ENCODE peak calls at places on chromosome 4, in four cellular contexts. K is K562, Y is HepG2, G is GM12878. Q is an unnamed sample.

GRCh38 chr4:74316397-74316796 is 8.1 kb downstream of the EPGN start:
- DNase-seq in K (no peak), G (no peak), Y (no peak), Q (no peak)

GRCh38 chr4:176034498-176034897 is 31.1 kb upstream of the WDR17 start:
- DNase-seq in Y (no peak), K (no peak), G (no peak), Q (peak; percentile 24)

GRCh38 chr4:164956766-164957643 is 20.5 kb downstream of the TRIM61 start:
- DNase-seq in Y (no peak), G (peak; percentile 39), K (peak; percentile 17), Q (peak; percentile 76)

GRCh38 chr4:73735231-73735630 is 5.1 kb upstream of the CXCL8 start:
- DNase-seq in Y (no peak), G (peak; percentile 79), K (no peak), Q (no peak)

GRCh38 chr4:113809313-113809712 is 47.8 kb upstream of the CAMK2D start:
- DNase-seq in Y (no peak), K (no peak), G (no peak), Q (no peak)

GRCh38 chr4:20624783-20625364 is 75.4 kb upstream of the PACRGL start:
- DNase-seq in G (no peak), K (no peak), Y (no peak), Q (no peak)

GRCh38 chr4:40221744-40222143 is 24.9 kb downstream of the RHOH start:
- DNase-seq in K (no peak), Y (no peak), G (no peak), Q (no peak)

GRCh38 chr4:66169341-66169740 is 499.1 kb upstream of the EPHA5 start:
- DNase-seq in Y (peak; percentile 11), K (no peak), G (no peak), Q (peak; percentile 1)

GRCh38 chr4:56655627-56656345 is 25.3 kb downstream of the HOPX start:
- DNase-seq in G (no peak), Y (no peak), K (no peak), Q (peak; percentile 84)

GRCh38 chr4:101345596-101346311 is 1.6 kb downstream of the PPP3CA start:
- DNase-seq in G (no peak), Y (peak; percentile 31), K (peak; percentile 51), Q (peak; percentile 83)

GRCh38 chr4:56253631-56254241 is 133.6 kb downstream of the AASDH start:
- DNase-seq in K (no peak), Y (no peak), G (no peak), Q (no peak)

GRCh38 chr4:150794706-150795105 is 212.8 kb downstream of the MAB21L2 start:
- DNase-seq in Y (no peak), G (no peak), K (no peak), Q (no peak)

GRCh38 chr4:183444953-183445543 is 612 bp downstream of the CDKN2AIP start:
- DNase-seq in Y (no peak), G (no peak), K (no peak), Q (peak; percentile 71)

GRCh38 chr4:87405421-87405820 is 14.4 kb upstream of the HSD17B11 start:
- DNase-seq in K (no peak), Y (no peak), G (no peak), Q (no peak)

GRCh38 chr4:109969087-109969486 is 56.4 kb downstream of the EGF start:
- DNase-seq in G (no peak), Y (no peak), K (no peak), Q (no peak)

GRCh38 chr4:100041646-100042045 is 91.6 kb upstream of the H2AZ1 start:
- DNase-seq in K (no peak), G (no peak), Y (no peak), Q (no peak)

GRCh38 chr4:80265571-80266266 is 745 bp upstream of the FGF5 start:
- DNase-seq in G (no peak), Y (no peak), K (peak; percentile 24), Q (peak; percentile 64)

GRCh38 chr4:83516042-83516772 is 19.7 kb upstream of the GPAT3 start:
- DNase-seq in Y (no peak), K (no peak), G (no peak), Q (no peak)

GRCh38 chr4:72312032-72312650 is 256.9 kb downstream of the ADAMTS3 start:
- DNase-seq in Y (peak; percentile 1), G (no peak), K (no peak), Q (no peak)

GRCh38 chr4:80188457-80188800 is 8.9 kb upstream of the PRDM8 start:
- DNase-seq in Y (no peak), G (no peak), K (no peak), Q (no peak)

GRCh38 chr4:15066140-15066539 is 63.9 kb downstream of the CPEB2 start:
- DNase-seq in G (no peak), Y (no peak), K (no peak), Q (no peak)

GRCh38 chr4:38132140-38132673 is 172.0 kb downstream of the PTTG2 start:
- DNase-seq in Y (no peak), K (no peak), G (peak; percentile 100), Q (peak; percentile 49)

GRCh38 chr4:64266263-64266662 is 143.0 kb downstream of the TECRL start:
- DNase-seq in Y (no peak), K (no peak), G (no peak), Q (no peak)

GRCh38 chr4:105805501-105806120 is 89.7 kb upstream of the NPNT start:
- DNase-seq in K (no peak), G (no peak), Y (no peak), Q (no peak)

GRCh38 chr4:102722740-102723139 is 38.0 kb downstream of the MANBA start:
- DNase-seq in K (no peak), G (no peak), Y (no peak), Q (no peak)

GRCh38 chr4:75080888-75081287 is 148.0 kb downstream of the PARM1 start:
- DNase-seq in G (no peak), K (no peak), Y (no peak), Q (no peak)

GRCh38 chr4:111512081-111512774 is 633.0 kb upstream of the FAM241A start:
- DNase-seq in G (no peak), Y (no peak), K (no peak), Q (no peak)

GRCh38 chr4:24795666-24796381 is 451 bp downstream of the SOD3 start:
- DNase-seq in Y (no peak), K (no peak), G (no peak), Q (no peak)

GRCh38 chr4:38091636-38092035 is 131.4 kb downstream of the PTTG2 start:
- DNase-seq in G (no peak), Y (no peak), K (no peak), Q (no peak)

GRCh38 chr4:73679836-73680235 is 59.6 kb upstream of the RASSF6 start:
- DNase-seq in K (no peak), G (no peak), Y (no peak), Q (no peak)

GRCh38 chr4:106868381-106869035 is 167.6 kb downstream of the DKK2 start:
- DNase-seq in Y (no peak), G (no peak), K (no peak), Q (no peak)

GRCh38 chr4:169658970-169659735 is 38.8 kb downstream of the CLCN3 start:
- DNase-seq in G (no peak), K (no peak), Y (no peak), Q (no peak)

GRCh38 chr4:143771269-143771668 is 70.8 kb upstream of the FREM3 start:
- DNase-seq in Y (no peak), K (no peak), G (no peak), Q (no peak)

GRCh38 chr4:143773998-143774898 is 73.8 kb upstream of the FREM3 start:
- DNase-seq in G (peak; percentile 31), K (peak; percentile 50), Y (peak; percentile 58), Q (peak; percentile 21)
- TF ChIP-seq ZBTB33 in G (no peak), K (no peak), Y (no peak), Q (no peak)

DNA sequence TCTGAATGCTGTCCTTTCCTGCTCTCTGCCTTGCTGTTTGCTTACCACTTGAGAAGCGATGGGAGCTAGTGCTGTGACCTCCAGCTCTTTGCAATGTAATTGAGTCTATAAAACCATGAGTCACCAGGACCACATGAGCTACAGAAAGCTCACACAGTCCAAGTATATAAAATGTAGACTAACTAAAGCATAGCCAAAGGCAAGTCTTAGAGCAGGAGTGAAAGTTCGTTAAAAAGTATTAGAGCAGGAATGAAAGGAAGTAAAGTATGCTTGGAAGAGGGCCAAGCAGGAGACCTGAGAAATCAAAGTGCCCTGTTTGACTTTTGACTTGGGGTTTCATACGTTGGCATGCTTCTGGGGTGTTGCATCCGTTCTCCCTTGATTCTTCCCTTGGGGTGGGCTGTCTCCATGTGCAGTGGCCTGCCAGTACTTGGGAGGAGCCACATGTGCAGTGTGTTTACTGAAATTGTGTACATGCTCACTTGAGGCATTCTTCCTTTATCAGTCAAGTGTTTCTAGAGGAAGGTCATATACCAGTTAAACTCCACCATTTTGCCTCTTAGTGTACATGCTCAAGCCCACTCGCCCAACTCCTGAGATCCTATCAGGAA is 71.3 kb upstream of the KIT start:
- DNase-seq in G (no peak), K (no peak), Y (no peak), Q (no peak)
- TF ChIP-seq NFIC in G (no peak), K (peak; percentile 75), Y (no peak), Q (no peak)

GRCh38 chr4:124202106-124202505 is 510.4 kb downstream of the ANKRD50 start:
- DNase-seq in K (no peak), G (no peak), Y (no peak), Q (no peak)

GRCh38 chr4:124199185-124199584 is 513.3 kb downstream of the ANKRD50 start:
- DNase-seq in K (no peak), Y (no peak), G (no peak), Q (no peak)

GRCh38 chr4:124206779-124207605 is 505.5 kb downstream of the ANKRD50 start:
- DNase-seq in Y (no peak), G (no peak), K (no peak), Q (no peak)

GRCh38 chr4:124199755-124200154 is 512.8 kb downstream of the ANKRD50 start:
- DNase-seq in K (no peak), G (no peak), Y (no peak), Q (no peak)

GRCh38 chr4:124203613-124204284 is 508.8 kb downstream of the ANKRD50 start:
- DNase-seq in G (no peak), Y (no peak), K (no peak), Q (no peak)
- TF ChIP-seq ZBTB33 in G (no peak), Y (no peak), K (no peak), Q (no peak)

DNA sequence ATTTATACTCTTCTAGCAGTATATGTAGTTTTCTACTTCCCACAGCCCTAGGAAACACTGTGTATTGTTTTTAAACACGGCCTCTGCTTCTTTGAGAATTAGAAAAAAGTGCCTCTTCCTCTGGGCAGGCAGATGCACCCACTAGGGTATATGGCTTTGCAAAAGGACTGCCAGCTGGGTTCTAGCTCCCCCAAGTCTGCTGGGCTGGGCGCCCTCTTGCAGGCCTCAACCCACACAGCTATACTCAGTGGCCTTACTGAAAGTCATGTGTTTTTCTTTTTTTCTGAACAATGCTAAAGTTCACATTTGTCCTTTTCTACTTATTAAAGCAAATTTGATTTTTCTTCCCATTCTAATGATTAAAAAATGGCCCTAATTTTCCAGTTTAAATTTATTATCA is 35.5 kb upstream of the BMPR1B start:
- DNase-seq in Y (no peak), K (no peak), G (no peak), Q (no peak)
- TF ChIP-seq NFIC in Y (no peak), K (no peak), G (no peak), Q (no peak)

Q was measured in SK-N-SH.